ENCODE peak calls at places on chromosome 21, in six cellular contexts. I is mammary epithelial cell, F is transverse colon, L is SK-N-SH, N is astrocyte of the cerebellum, D is adrenal gland. T is an unnamed sample.

GRCh38 chr21:16554522-16554921 is 824.7 kb downstream of the USP25 start:
- DNase-seq in N (no peak), F (no peak), L (peak), I (no peak), D (no peak), T (peak)

GRCh38 chr21:29697555-29698193 is 242.1 kb downstream of the GRIK1 start:
- DNase-seq in I (no peak), N (no peak), L (no peak), F (no peak), D (no peak), T (no peak)

GRCh38 chr21:36288651-36289243 is 31.2 kb upstream of the MORC3 start:
- DNase-seq in I (peak), L (no peak), F (no peak), N (no peak), D (no peak), T (no peak)

GRCh38 chr21:29904359-29905282 is 35.2 kb downstream of the GRIK1 start:
- DNase-seq in L (no peak), F (no peak), I (peak), D (no peak), N (no peak), T (peak)

GRCh38 chr21:16571594-16571993 is 841.8 kb downstream of the USP25 start:
- DNase-seq in F (no peak), D (no peak), I (no peak), L (no peak), N (no peak), T (no peak)

GRCh38 chr21:28310711-28311110 is 682.0 kb downstream of the LTN1 start:
- DNase-seq in L (no peak), F (no peak), I (no peak), N (no peak), D (no peak), T (no peak)

GRCh38 chr21:15466329-15466728 is 263.5 kb upstream of the USP25 start:
- DNase-seq in D (no peak), L (no peak), F (no peak), N (no peak), I (no peak), T (no peak)

GRCh38 chr21:27024316-27024715 is 57.4 kb upstream of the ADAMTS5 start:
- DNase-seq in D (no peak), L (no peak), I (no peak), N (no peak), F (no peak), T (no peak)

GRCh38 chr21:26127918-26128317 is 42.7 kb downstream of the APP start:
- DNase-seq in D (peak), L (no peak), F (no peak), N (no peak), I (peak), T (no peak)

GRCh38 chr21:26565105-26565504 is 8.0 kb downstream of the CYYR1 start:
- DNase-seq in L (no peak), D (no peak), I (no peak), F (no peak), N (no peak), T (no peak)

GRCh38 chr21:16302851-16303282 is 573.1 kb downstream of the USP25 start:
- DNase-seq in F (no peak), L (no peak), I (no peak), N (no peak), D (peak), T (no peak)

GRCh38 chr21:40186036-40186435 is 318.8 kb downstream of the PCP4 start:
- DNase-seq in D (peak), N (peak), L (no peak), F (no peak), I (no peak), T (no peak)

GRCh38 chr21:24514081-24514733 is 1093.1 kb downstream of the MRPL39 start:
- DNase-seq in L (peak), N (no peak), I (no peak), F (no peak), D (no peak), T (no peak)

GRCh38 chr21:39307466-39307865 is 6.0 kb downstream of the BRWD1 start:
- DNase-seq in L (no peak), I (no peak), F (no peak), D (no peak), N (no peak), T (no peak)

GRCh38 chr21:25457411-25457810 is 149.9 kb downstream of the MRPL39 start:
- DNase-seq in I (peak), F (no peak), N (peak), D (no peak), L (no peak), T (no peak)

GRCh38 chr21:27346041-27346448 is 379.2 kb upstream of the ADAMTS5 start:
- DNase-seq in I (peak), N (no peak), F (no peak), D (no peak), L (no peak), T (no peak)

GRCh38 chr21:18368193-18368592 is 35.4 kb downstream of the TMPRSS15 start:
- DNase-seq in N (no peak), I (no peak), F (no peak), L (no peak), D (no peak), T (no peak)

GRCh38 chr21:29190920-29191319 is 60.5 kb downstream of the MAP3K7CL start:
- DNase-seq in I (peak), F (no peak), N (no peak), L (no peak), D (no peak), T (no peak)

GRCh38 chr21:18245493-18245967 is 897 bp downstream of the CHODL start:
- DNase-seq in I (no peak), F (no peak), L (peak), D (no peak), N (peak), T (peak)

GRCh38 chr21:14871861-14872260 is 192.9 kb downstream of the NRIP1 start:
- DNase-seq in D (no peak), F (peak), I (no peak), L (no peak), N (no peak), T (no peak)

GRCh38 chr21:31366825-31367224 is 22.8 kb upstream of the TIAM1 start:
- DNase-seq in N (peak), L (no peak), D (peak), F (no peak), I (peak), T (no peak)

GRCh38 chr21:40165671-40166070 is 298.4 kb downstream of the PCP4 start:
- DNase-seq in L (no peak), F (no peak), N (peak), I (no peak), D (no peak), T (peak)

GRCh38 chr21:34888569-34889286 is 160.4 kb downstream of the RUNX1 start:
- DNase-seq in D (peak), F (peak), I (peak), N (peak), L (peak), T (peak)

GRCh38 chr21:34890724-34891609 is 158.1 kb downstream of the RUNX1 start:
- DNase-seq in I (peak), F (peak), D (no peak), L (peak), N (no peak), T (peak)

GRCh38 chr21:34890258-34890723 is 158.8 kb downstream of the RUNX1 start:
- DNase-seq in N (no peak), D (no peak), F (no peak), I (no peak), L (no peak), T (no peak)

GRCh38 chr21:34889287-34889536 is 159.9 kb downstream of the RUNX1 start:
- DNase-seq in L (no peak), I (peak), N (no peak), D (peak), F (peak), T (no peak)

GRCh38 chr21:34889537-34890257 is 159.4 kb downstream of the RUNX1 start:
- DNase-seq in I (peak), N (no peak), L (peak), F (peak), D (peak), T (peak)
- H3K4me3 ChIP-seq in I (peak), N (peak), L (peak), F (peak), D (peak), T (peak)

GRCh38 chr21:41506005-41506404 is 2.0 kb downstream of the TMPRSS2 start:
- DNase-seq in F (no peak), D (no peak), L (no peak), I (no peak), N (no peak), T (no peak)

GRCh38 chr21:41506526-41507520 is 1.1 kb downstream of the TMPRSS2 start:
- DNase-seq in I (peak), N (no peak), D (no peak), L (no peak), F (peak), T (peak)

GRCh38 chr21:41509206-41509496 is 1.2 kb upstream of the TMPRSS2 start:
- DNase-seq in F (no peak), D (no peak), L (no peak), N (no peak), I (no peak), T (no peak)

GRCh38 chr21:41508415-41509205 is 652 bp upstream of the TMPRSS2 start:
- DNase-seq in D (no peak), I (no peak), N (no peak), F (no peak), L (no peak), T (peak)

DNA sequence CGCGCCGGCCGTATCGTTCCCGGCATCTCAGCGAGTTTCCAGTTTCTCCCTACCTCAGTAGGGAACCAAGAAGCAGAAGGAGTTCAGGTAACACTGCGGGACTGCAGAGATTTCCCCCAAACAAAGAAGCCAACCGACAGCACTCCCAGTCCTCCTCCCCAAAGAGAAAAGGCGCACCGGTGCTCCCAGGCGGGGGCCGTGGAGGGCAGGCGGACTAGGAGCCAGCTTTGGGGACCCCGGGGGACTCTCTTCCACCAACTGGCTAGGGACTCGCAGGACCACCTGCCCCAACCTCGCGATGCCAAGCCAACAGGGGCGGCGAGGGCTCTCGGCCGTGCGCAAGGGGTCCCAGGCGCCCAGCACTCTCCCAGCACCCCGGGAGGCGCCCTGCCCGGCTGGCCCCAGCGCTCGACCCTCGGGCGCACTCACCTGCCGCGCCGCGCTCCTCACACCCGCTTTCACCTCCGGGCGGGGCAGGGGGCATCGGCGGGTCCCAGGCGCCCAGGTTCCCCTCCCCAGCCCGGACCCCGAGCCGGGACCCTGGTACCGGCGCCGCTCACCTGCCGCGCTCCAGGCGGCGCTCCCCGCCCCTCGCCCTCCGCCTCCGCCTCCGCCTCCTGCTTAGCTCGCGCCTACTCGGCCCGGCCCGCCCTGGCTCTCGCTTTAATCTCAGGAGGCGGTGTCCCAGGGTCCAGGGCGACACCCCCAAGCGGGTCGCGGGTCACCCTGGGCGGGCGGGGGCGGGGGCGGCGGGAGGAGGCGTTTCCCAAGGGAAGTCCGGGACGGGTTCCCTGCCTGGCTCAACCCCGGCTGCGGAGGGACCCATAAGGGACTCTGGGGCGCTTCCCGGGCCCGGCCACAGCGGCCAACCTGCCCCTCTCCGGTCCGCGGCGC is at the start of gene TMPRSS2:
- DNase-seq in I (peak), F (peak), L (no peak), D (no peak), N (no peak), T (peak)
- H3K4me3 ChIP-seq in I (no peak), F (peak), L (no peak), D (no peak), N (peak), T (peak)

DNA sequence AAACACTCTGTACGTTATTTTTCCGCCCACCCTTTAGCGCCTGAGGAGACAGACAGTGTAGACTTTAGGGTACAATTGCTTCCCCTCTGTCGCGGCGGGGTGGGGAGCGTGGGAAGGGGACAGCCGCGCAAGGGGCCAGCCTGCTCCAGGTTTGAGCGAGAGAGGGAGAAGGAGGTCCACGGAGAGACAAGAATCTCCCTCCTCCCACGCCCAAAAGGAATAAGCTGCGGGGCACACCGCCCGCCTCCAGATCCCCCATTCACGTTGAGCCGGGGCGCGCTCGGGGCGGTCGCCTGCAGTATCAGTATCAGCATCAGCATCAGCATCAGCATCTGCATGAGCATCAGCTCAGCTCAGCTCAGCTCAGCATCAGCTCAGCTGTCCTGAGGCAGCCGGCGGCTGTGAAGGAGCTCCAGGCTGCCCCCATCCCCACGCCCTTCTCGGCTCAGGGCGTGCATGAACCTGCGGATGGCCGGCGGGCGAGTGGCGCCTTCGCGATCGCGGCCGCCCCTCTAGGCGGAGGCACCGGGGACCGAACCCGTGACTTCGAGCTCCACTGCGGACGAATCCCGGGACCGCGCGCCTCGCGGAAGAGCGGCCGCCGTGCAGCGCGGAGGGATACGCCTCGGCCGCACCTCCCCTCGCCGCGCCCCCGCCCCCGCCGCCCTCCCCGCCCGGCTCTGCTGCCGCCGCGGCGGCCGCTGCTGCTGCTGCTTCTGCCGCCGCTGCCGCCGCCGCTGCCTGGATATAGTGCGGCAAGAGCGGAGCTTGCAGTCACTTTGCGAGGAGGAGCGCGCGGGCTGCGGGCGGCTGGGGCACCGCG is at the start of gene NCAM2:
- DNase-seq in L (peak), D (peak), I (peak), N (peak), F (peak), T (peak)
- H3K4me3 ChIP-seq in L (peak), D (peak), I (peak), N (peak), F (peak), T (peak)

GRCh38 chr21:33238146-33238545 is 8.4 kb downstream of the IFNAR2 start:
- DNase-seq in I (no peak), N (no peak), L (no peak), F (no peak), D (no peak), T (no peak)
- H3K4me3 ChIP-seq in I (no peak), N (no peak), L (no peak), F (no peak), D (no peak), T (no peak)

GRCh38 chr21:44929242-44929798 is 8.6 kb upstream of the ITGB2 start:
- DNase-seq in L (no peak), N (no peak), D (no peak), I (no peak), F (no peak), T (no peak)
- H3K4me3 ChIP-seq in L (no peak), N (no peak), D (no peak), I (no peak), F (no peak), T (no peak)

GRCh38 chr21:37592496-37592895 is 225.9 kb downstream of the DYRK1A start:
- DNase-seq in L (no peak), I (no peak), N (no peak), D (no peak), F (no peak), T (peak)
- H3K4me3 ChIP-seq in L (no peak), I (no peak), N (no peak), D (no peak), F (no peak), T (no peak)

DNA sequence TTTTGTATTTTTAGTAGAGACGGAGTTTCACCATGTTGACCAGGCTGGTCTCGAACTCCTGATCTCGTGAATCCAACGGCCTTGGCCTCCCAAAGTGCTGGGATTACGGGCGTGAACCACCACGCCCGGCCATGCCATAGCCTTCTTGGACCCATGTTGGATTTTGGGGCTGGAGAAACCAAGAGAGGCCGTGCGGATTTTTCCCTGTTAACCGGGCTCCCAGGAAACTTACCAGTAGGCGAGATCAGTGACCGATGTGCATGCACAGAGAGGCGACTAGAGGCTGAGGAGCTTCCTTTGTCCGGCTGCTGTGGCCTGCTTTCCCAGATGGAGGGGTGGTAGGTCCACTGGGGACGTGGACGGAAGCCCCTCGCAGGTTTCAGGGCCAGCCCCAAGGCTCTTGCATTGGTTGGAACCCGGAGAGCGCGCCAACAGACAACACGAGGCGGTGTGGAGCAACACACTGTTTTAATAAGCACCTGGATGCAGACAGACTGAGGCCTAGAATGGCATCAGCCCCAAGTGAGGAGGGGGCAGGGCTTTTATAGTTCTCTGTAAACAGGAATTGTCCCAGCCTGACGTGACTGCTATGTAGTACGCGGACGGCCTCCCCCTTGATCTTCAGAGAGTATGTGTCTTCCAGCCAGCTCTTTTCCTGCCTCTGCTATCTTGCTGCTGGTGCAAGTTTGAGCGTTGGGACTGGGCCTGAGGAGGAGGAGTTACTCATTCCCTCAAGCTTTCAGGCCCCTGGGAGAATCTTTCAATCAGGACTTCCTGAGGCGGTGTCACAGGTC is at the start of gene ERVH48-1:
- DNase-seq in F (no peak), I (no peak), L (no peak), D (no peak), N (no peak), T (peak)
- H3K4me3 ChIP-seq in F (no peak), I (no peak), L (no peak), D (no peak), N (no peak), T (peak)

DNA sequence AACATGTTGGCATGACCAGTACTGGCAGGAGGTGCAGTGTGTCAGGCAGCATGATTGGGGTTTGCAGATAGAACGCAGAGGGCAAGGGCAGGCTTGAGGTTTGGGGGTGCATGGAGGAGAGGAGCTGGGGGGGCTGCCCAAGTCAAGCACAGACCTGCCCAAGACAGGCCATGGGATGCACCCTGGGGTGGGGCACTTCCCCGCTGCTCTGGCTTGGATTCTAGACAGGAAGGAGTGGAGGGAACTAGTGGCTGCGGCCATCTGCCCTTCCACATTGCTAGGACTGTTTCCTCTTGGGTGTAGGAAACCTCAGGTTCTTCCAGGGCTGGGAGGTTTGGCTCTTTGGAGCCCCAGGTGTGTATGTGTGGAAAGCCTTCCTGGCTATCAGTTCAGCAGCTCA is 3.0 kb downstream of the PDXK start:
- DNase-seq in N (no peak), F (no peak), I (no peak), D (no peak), L (no peak), T (no peak)
- H3K4me3 ChIP-seq in N (no peak), F (no peak), I (no peak), D (no peak), L (no peak), T (no peak)

DNA sequence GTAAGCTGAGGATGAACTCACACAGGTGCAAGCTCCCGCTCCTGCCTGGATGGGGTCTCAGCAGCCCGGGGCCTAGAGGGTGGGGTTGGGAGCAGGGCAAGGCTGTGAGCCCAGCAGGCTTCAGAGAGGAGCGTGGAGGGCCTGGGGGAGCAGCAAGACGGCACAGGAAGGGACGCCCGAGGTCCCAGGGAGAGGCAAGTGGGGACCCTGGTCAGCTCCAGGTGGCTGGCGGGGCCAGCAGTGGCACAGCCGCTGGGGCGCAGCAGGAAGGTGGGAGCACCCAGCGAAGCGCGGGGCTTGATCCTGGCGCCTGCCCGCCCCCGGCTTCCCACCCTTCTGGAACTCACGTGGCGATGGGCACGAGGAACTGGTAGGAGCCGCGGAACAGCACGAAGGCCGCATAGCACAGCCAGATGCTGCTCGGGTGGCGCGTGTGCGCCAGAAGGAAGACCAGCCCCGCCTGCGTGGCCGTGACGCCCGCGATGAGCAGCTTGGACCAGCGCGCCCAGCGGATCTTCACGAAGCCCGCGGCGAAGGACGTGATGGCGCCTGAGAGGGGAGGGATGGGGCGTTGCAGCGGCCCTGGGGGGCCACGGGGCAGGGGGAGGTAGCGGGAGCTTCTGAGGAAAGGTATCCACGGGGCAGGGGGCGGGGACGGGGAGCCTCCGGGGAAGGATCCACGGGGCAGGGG is 11.7 kb downstream of the SLC19A1 start:
- DNase-seq in N (no peak), F (peak), L (no peak), I (no peak), D (no peak), T (no peak)
- H3K4me3 ChIP-seq in N (no peak), F (no peak), L (no peak), I (no peak), D (no peak), T (no peak)

GRCh38 chr21:42107177-42107880 is 36.2 kb downstream of the UMODL1 start:
- DNase-seq in I (no peak), N (no peak), D (no peak), L (peak), F (no peak), T (peak)

GRCh38 chr21:42109473-42109872 is 38.4 kb downstream of the UMODL1 start:
- DNase-seq in N (no peak), D (no peak), L (no peak), I (no peak), F (no peak), T (no peak)

GRCh38 chr21:42108941-42109340 is 37.8 kb downstream of the UMODL1 start:
- DNase-seq in I (no peak), N (no peak), D (no peak), L (no peak), F (no peak), T (no peak)

GRCh38 chr21:42108554-42108885 is 37.4 kb downstream of the UMODL1 start:
- DNase-seq in F (no peak), L (no peak), D (no peak), N (no peak), I (no peak), T (peak)

GRCh38 chr21:42107881-42108553 is 36.9 kb downstream of the UMODL1 start:
- DNase-seq in L (peak), I (peak), N (peak), D (peak), F (peak), T (peak)
- H3K4me3 ChIP-seq in L (no peak), I (no peak), N (no peak), D (no peak), F (no peak), T (no peak)

T was measured in H7.